ENCODE peak calls at places on chromosomes 16 and 17, in eight cellular contexts. C is RPMI7951, D is mammary epithelial cell, L is HS-27A, R is RCC 7860, J is NCI-H774, E is IMR-90, V is NCI-H187. Y is an unnamed sample.

GRCh38 chr17:50055055-50055425 is 870 bp upstream of the ITGA3 start:
- DNase-seq in C (no peak), D (peak), L (no peak), R (peak), J (peak), E (no peak), V (peak), Y (peak)

GRCh38 chr17:69802045-69802740 is 272.8 kb upstream of the KCNJ16 start:
- DNase-seq in C (no peak), D (no peak), L (no peak), R (no peak), J (no peak), E (no peak), V (no peak), Y (no peak)

GRCh38 chr16:10579965-10580918 is at the start of gene EMP2:
- DNase-seq in C (peak), D (peak), L (peak), R (peak), J (peak), E (peak), V (peak), Y (peak)

GRCh38 chr17:1422907-1423306 is 22.9 kb upstream of the YWHAE start:
- DNase-seq in C (peak), D (peak), L (peak), R (peak), J (no peak), E (peak), V (no peak), Y (peak)

GRCh38 chr17:72952220-72952619 is 140.3 kb downstream of the SLC39A11 start:
- DNase-seq in C (no peak), D (no peak), L (no peak), R (no peak), J (no peak), E (no peak), V (no peak), Y (no peak)

GRCh38 chr16:1709356-1709755 is 3.4 kb downstream of the MAPK8IP3 start:
- DNase-seq in C (no peak), D (no peak), L (no peak), R (no peak), J (no peak), E (no peak), V (no peak), Y (no peak)

GRCh38 chr17:16122697-16123434 is 92.5 kb downstream of the NCOR1 start:
- DNase-seq in C (peak), D (peak), L (no peak), R (no peak), J (no peak), E (peak), V (no peak), Y (no peak)

GRCh38 chr16:28326881-28327610 is 34.7 kb downstream of the SBK1 start:
- DNase-seq in C (peak), D (peak), L (no peak), R (peak), J (no peak), E (peak), V (no peak), Y (peak)

GRCh38 chr16:29307598-29308507 is 98.7 kb downstream of the NPIPB11 start:
- DNase-seq in C (no peak), D (no peak), L (no peak), R (no peak), J (no peak), E (peak), V (no peak), Y (no peak)

GRCh38 chr17:76715462-76715830 is 4.7 kb upstream of the MXRA7 start:
- DNase-seq in C (no peak), D (no peak), L (no peak), R (no peak), J (no peak), E (no peak), V (no peak), Y (no peak)

Y was measured in GM23248.